ENCODE peak calls at places on chromosomes 6 and 20, in seven cellular contexts. B is A673, Y is psoas muscle, S is IMR-90, H is fibroblast of lung, F is heart left ventricle, R is lung. A is an unnamed sample. For H3K9me3, the result is how much of the 10 kb centered on the place peaks cover.

GRCh38 chr6:129785756-129786135 is 75.4 kb downstream of the TMEM244 start:
- DNase-seq in B (no peak), Y (no peak), S (no peak), H (no peak), F (no peak), R (no peak), A (no peak)

GRCh38 chr6:129936329-129937165 is 75.4 kb upstream of the TMEM244 start:
- DNase-seq in B (peak), Y (no peak), S (peak), H (peak), F (peak), R (no peak), A (peak)

GRCh38 chr6:14709900-14710299 is 536.0 kb upstream of the JARID2 start:
- DNase-seq in B (no peak), Y (no peak), S (no peak), H (no peak), F (no peak), R (no peak), A (no peak)

GRCh38 chr6:84618046-84618752 is 146.2 kb downstream of the TBX18 start:
- DNase-seq in B (no peak), Y (no peak), S (peak), H (peak), F (no peak), R (no peak), A (no peak)

GRCh38 chr6:125191916-125192609 is 38.5 kb downstream of the TPD52L1 start:
- DNase-seq in B (peak), Y (peak), S (peak), H (peak), F (peak), R (peak), A (no peak)

GRCh38 chr20:7499201-7499600 is 441.1 kb downstream of the HAO1 start:
- DNase-seq in B (no peak), Y (no peak), S (no peak), H (no peak), F (no peak), R (no peak), A (no peak)

GRCh38 chr6:70119218-70119835 is 183.6 kb downstream of the COL9A1 start:
- DNase-seq in B (no peak), Y (no peak), S (no peak), H (no peak), F (no peak), R (no peak), A (peak)

GRCh38 chr6:12923644-12924235 is 207.2 kb downstream of the PHACTR1 start:
- DNase-seq in B (no peak), Y (no peak), S (no peak), H (no peak), F (no peak), R (no peak), A (no peak)

GRCh38 chr6:100663219-100663863 is 198.6 kb upstream of the SIM1 start:
- DNase-seq in B (no peak), Y (no peak), S (peak), H (peak), F (no peak), R (no peak), A (no peak)

GRCh38 chr6:3640868-3641267 is 110.6 kb downstream of the PXDC1 start:
- DNase-seq in B (no peak), Y (no peak), S (no peak), H (no peak), F (no peak), R (no peak), A (no peak)

GRCh38 chr6:107228754-107229153 is 113.4 kb upstream of the BEND3 start:
- DNase-seq in B (no peak), Y (no peak), S (no peak), H (no peak), F (no peak), R (no peak), A (no peak)

GRCh38 chr6:122709922-122710512 is 69.5 kb upstream of the FABP7 start:
- DNase-seq in B (no peak), Y (no peak), S (no peak), H (no peak), F (no peak), R (no peak), A (no peak)

GRCh38 chr20:58294497-58295455 is 14.7 kb upstream of the RAB22A start:
- DNase-seq in B (no peak), Y (no peak), S (no peak), H (no peak), F (no peak), R (no peak), A (no peak)

GRCh38 chr6:129501401-129502051 is 208.5 kb downstream of the ARHGAP18 start:
- DNase-seq in B (peak), Y (peak), S (peak), H (peak), F (peak), R (peak), A (no peak)

GRCh38 chr6:100366419-100366818 is 98.3 kb downstream of the SIM1 start:
- DNase-seq in B (no peak), Y (no peak), S (peak), H (peak), F (no peak), R (no peak), A (no peak)

GRCh38 chr6:67908377-67908776 is 726.7 kb upstream of the ADGRB3 start:
- DNase-seq in B (no peak), Y (no peak), S (no peak), H (no peak), F (no peak), R (no peak), A (no peak)

GRCh38 chr20:60255426-60255825 is 297.2 kb downstream of the CDH26 start:
- DNase-seq in B (no peak), Y (no peak), S (no peak), H (no peak), F (no peak), R (no peak), A (no peak)

GRCh38 chr6:16700202-16700997 is 60.9 kb downstream of the ATXN1 start:
- DNase-seq in B (no peak), Y (no peak), S (no peak), H (peak), F (no peak), R (no peak), A (no peak)

GRCh38 chr6:56073315-56073714 is 174.1 kb downstream of the COL21A1 start:
- DNase-seq in B (no peak), Y (no peak), S (no peak), H (no peak), F (no peak), R (no peak), A (no peak)

GRCh38 chr20:5877128-5877527 is 73.2 kb downstream of the TRMT6 start:
- DNase-seq in B (no peak), Y (no peak), S (no peak), H (no peak), F (no peak), R (no peak), A (no peak)

GRCh38 chr6:143556529-143556928 is 45.0 kb upstream of the FUCA2 start:
- DNase-seq in B (peak), Y (no peak), S (peak), H (peak), F (no peak), R (no peak), A (no peak)

GRCh38 chr20:32040142-32040953 is 11.7 kb upstream of the HCK start:
- DNase-seq in B (no peak), Y (no peak), S (no peak), H (no peak), F (peak), R (peak), A (no peak)

GRCh38 chr20:60209048-60209447 is 250.8 kb downstream of the CDH26 start:
- DNase-seq in B (no peak), Y (no peak), S (no peak), H (no peak), F (no peak), R (no peak), A (no peak)

GRCh38 chr20:64180673-64181072 is 16.4 kb downstream of the MYT1 start:
- DNase-seq in B (no peak), Y (no peak), S (no peak), H (no peak), F (no peak), R (no peak), A (no peak)

GRCh38 chr20:3595541-3595940 is 67.7 kb downstream of the GFRA4 start:
- DNase-seq in B (no peak), Y (no peak), S (no peak), H (no peak), F (no peak), R (no peak), A (no peak)

GRCh38 chr20:17663040-17663399 is 19.0 kb downstream of the RRBP1 start:
- DNase-seq in B (no peak), Y (no peak), S (no peak), H (no peak), F (peak), R (no peak), A (no peak)

GRCh38 chr6:21219241-21219640 is 374.3 kb upstream of the SOX4 start:
- DNase-seq in B (no peak), Y (no peak), S (no peak), H (peak), F (no peak), R (no peak), A (no peak)

GRCh38 chr6:130928993-130929678 is 101.9 kb downstream of the SMLR1 start:
- DNase-seq in B (no peak), Y (no peak), S (peak), H (peak), F (no peak), R (no peak), A (no peak)

GRCh38 chr6:2157441-2158127 is 87.8 kb downstream of the GMDS start:
- DNase-seq in B (peak), Y (no peak), S (peak), H (peak), F (no peak), R (no peak), A (no peak)

GRCh38 chr6:35213161-35213823 is 464 bp upstream of the SCUBE3 start:
- DNase-seq in B (no peak), Y (no peak), S (no peak), H (no peak), F (no peak), R (no peak), A (peak)

GRCh38 chr6:112780498-112781096 is 433.5 kb downstream of the RFPL4B start:
- DNase-seq in B (peak), Y (peak), S (peak), H (peak), F (peak), R (peak), A (peak)

GRCh38 chr6:14647311-14647710 is 529.7 kb downstream of the CD83 start:
- DNase-seq in B (no peak), Y (no peak), S (no peak), H (no peak), F (no peak), R (no peak), A (no peak)

GRCh38 chr20:23050847-23051627 is 1.6 kb upstream of the THBD start:
- DNase-seq in B (peak), Y (peak), S (peak), H (peak), F (peak), R (peak), A (peak)

GRCh38 chr6:84867521-84867920 is 103.1 kb upstream of the TBX18 start:
- DNase-seq in B (no peak), Y (no peak), S (no peak), H (no peak), F (no peak), R (no peak), A (no peak)

GRCh38 chr6:160221423-160221822 is 37.2 kb downstream of the SLC22A2 start:
- DNase-seq in B (peak), Y (no peak), S (no peak), H (peak), F (no peak), R (no peak), A (no peak)

GRCh38 chr6:97654674-97655073 is 371.7 kb upstream of the MMS22L start:
- DNase-seq in B (no peak), Y (no peak), S (no peak), H (no peak), F (no peak), R (no peak), A (no peak)

GRCh38 chr20:20010639-20011500 is 6.3 kb upstream of the NAA20 start:
- DNase-seq in B (peak), Y (no peak), S (peak), H (peak), F (no peak), R (no peak), A (no peak)

GRCh38 chr20:36202891-36203338 is 33.4 kb upstream of the AAR2 start:
- DNase-seq in B (peak), Y (peak), S (peak), H (peak), F (peak), R (peak), A (peak)

GRCh38 chr6:108115598-108116058 is 41.1 kb upstream of the OSTM1 start:
- DNase-seq in B (peak), Y (peak), S (peak), H (peak), F (no peak), R (peak), A (peak)

GRCh38 chr6:85561750-85562357 is 31.8 kb downstream of the SNX14 start:
- DNase-seq in B (no peak), Y (no peak), S (peak), H (no peak), F (no peak), R (no peak), A (no peak)

DNA sequence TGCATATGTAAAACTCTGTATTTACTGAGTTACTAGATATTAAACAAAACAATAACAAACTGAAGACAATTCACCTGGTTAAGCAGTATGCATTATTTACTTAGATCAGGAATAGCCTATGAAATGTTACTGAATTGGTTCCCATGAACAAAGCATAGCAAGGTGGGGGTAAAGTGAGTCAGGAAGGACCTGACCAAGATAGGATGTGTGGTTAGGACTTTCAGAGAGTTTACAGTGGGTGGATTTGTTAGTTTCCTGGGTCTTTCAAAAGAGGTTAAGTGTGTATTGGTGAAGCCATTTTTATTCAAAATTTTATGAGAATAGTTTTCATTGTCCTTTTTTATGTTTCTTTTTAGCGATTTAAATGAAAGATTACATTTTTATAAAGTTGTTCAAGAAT is 32.9 kb downstream of the TBPL1 start:
- DNase-seq in B (no peak), Y (no peak), S (no peak), H (no peak), F (no peak), R (no peak), A (no peak)
- H3K9me3 ChIP-seq in B (under half), Y (under half), S (under half), H (under half), F (under half), R (under half), A (under half)

GRCh38 chr6:43736211-43736786 is 33.7 kb upstream of the VEGFA start:
- DNase-seq in B (no peak), Y (no peak), S (no peak), H (no peak), F (no peak), R (no peak), A (peak)
- TF ChIP-seq CTCF in B (no peak), Y (no peak), S (no peak), H (no peak), F (no peak), R (no peak), A (no peak)

DNA sequence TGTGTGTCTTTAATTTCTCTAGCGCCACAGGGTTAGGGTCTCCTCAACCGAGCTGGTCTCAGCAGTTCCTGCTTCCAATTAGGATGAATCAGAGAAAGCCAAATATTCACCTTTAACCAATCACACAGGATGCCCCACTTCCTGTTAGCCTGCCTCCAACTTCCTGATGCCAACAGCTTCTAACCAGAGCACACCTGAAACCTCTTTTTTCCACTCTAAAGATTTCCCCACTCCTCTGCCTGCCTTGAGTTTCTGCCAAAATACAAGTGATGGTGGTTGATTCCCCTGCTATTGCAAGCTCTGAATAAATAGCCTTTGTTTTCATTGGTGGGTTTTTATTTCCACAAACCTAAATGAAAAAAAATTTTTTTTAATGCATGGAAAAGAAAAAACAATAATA is 144.7 kb upstream of the UST start:
- DNase-seq in B (no peak), Y (no peak), S (no peak), H (no peak), F (no peak), R (no peak), A (no peak)
- H3K9me3 ChIP-seq in B (under half), Y (under half), S (under half), H (under half), F (under half), R (under half), A (under half)

DNA sequence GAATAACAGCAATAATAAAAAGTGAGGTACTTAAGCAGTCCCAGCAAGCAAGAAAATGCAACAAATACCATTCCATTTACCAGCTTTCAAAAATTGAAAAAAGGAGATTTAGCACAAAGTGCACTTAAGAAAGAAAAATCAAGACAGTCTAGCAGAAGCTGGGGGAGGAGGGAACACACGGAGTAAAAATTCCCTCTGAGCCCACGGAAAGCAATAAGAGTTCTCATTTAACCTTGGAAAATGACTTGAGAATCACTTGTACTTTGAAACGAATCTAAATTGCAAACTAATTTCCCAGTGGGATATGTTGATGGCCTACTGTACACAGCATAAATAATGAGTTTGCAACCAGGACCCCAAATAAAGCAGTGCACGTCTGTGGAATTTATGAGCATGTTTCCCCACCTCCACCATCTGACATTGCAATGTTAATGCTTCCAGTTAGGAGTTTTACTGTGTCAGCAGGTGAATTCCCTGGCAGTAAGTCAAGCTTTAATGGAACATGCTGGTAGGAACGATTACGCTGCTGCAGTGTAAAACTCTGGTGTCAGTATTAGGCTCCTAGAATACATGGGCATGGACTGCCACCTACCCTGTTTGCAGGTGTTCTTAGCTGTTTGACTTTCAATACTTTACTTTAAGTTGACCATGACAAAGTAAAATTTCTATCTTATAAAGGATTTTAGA is 386.8 kb downstream of the HDGFL1 start:
- DNase-seq in B (no peak), Y (no peak), S (no peak), H (no peak), F (no peak), R (no peak), A (no peak)
- TF ChIP-seq CTCF in B (no peak), Y (no peak), S (no peak), H (no peak), F (no peak), R (no peak), A (no peak)

DNA sequence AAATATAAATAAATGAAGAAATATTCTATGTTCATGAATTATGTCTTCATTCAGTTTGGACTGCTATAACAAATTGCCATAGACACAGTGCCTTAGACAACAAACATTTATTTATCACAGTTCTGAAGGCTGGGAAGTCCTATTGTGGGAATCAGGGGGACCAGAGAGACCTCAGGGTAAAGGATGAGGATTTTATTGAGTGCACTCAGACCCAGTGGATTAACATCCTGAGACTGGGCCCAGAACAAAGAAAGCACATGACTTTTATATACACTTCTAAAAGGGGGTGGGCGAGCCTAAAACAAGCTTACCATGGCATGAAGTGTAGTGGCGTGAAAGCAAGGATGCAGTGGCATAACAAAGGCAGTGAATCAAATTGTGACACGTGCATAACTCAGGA is 26.9 kb upstream of the CBLN4 start:
- DNase-seq in B (peak), Y (no peak), S (no peak), H (no peak), F (no peak), R (no peak), A (no peak)
- H3K9me3 ChIP-seq in B (under half), Y (under half), S (under half), H (under half), F (half or more), R (under half), A (under half)

GRCh38 chr6:30914854-30915590 is 984 bp downstream of the VARS2 start:
- DNase-seq in B (no peak), Y (no peak), S (no peak), H (no peak), F (no peak), R (no peak), A (peak)
- TF ChIP-seq CTCF in B (no peak), Y (no peak), S (no peak), H (no peak), F (no peak), R (no peak), A (no peak)